ENCODE peak calls at places on chromosomes 12 and 14, in four cellular contexts. One of them, this sample, is unnamed.
A peak's percentile ranks its signal among the peaks of the same experiment; 100 is the strongest.

GRCh38 chr12:69430942-69431603 is 39.1 kb upstream of the FRS2 start:
- DNase-seq in right cardiac atrium: peak; percentile 70
- DNase-seq in astrocyte of the cerebellum: no peak
- DNase-seq in esophagus muscularis mucosa: no peak
- DNase-seq in this sample: no peak

GRCh38 chr12:90854136-90854689 is 100.8 kb downstream of the CCER1 start:
- DNase-seq in right cardiac atrium: no peak
- DNase-seq in astrocyte of the cerebellum: peak; percentile 34
- DNase-seq in esophagus muscularis mucosa: no peak
- DNase-seq in this sample: peak; percentile 30

GRCh38 chr14:102481791-102482238 is 27.8 kb downstream of the ANKRD9 start:
- DNase-seq in right cardiac atrium: no peak
- DNase-seq in astrocyte of the cerebellum: no peak
- DNase-seq in esophagus muscularis mucosa: no peak
- DNase-seq in this sample: no peak

GRCh38 chr14:73237219-73237785 is at the start of gene PAPLN:
- DNase-seq in right cardiac atrium: peak; percentile 81
- DNase-seq in astrocyte of the cerebellum: no peak
- DNase-seq in esophagus muscularis mucosa: peak; percentile 90
- DNase-seq in this sample: no peak

GRCh38 chr12:50186667-50187066 is 19.5 kb upstream of the CERS5 start:
- DNase-seq in right cardiac atrium: no peak
- DNase-seq in astrocyte of the cerebellum: no peak
- DNase-seq in esophagus muscularis mucosa: no peak
- DNase-seq in this sample: no peak

GRCh38 chr12:49631336-49631907 is 8.1 kb downstream of the PRPF40B start:
- DNase-seq in right cardiac atrium: no peak
- DNase-seq in astrocyte of the cerebellum: no peak
- DNase-seq in esophagus muscularis mucosa: no peak
- DNase-seq in this sample: no peak

GRCh38 chr12:121202407-121203355 is 7.2 kb upstream of the P2RX4 start:
- DNase-seq in right cardiac atrium: no peak
- DNase-seq in astrocyte of the cerebellum: no peak
- DNase-seq in esophagus muscularis mucosa: no peak
- DNase-seq in this sample: no peak

GRCh38 chr12:115337693-115338543 is 653.9 kb upstream of the TBX3 start:
- DNase-seq in right cardiac atrium: peak; percentile 68
- DNase-seq in astrocyte of the cerebellum: peak; percentile 59
- DNase-seq in esophagus muscularis mucosa: no peak
- DNase-seq in this sample: peak; percentile 87

GRCh38 chr14:81400202-81400678 is at the start of gene STON2:
- DNase-seq in right cardiac atrium: peak; percentile 45
- DNase-seq in astrocyte of the cerebellum: peak; percentile 55
- DNase-seq in esophagus muscularis mucosa: peak; percentile 91
- DNase-seq in this sample: no peak

GRCh38 chr14:77372304-77372841 is 4.5 kb downstream of the TMED8 start:
- DNase-seq in right cardiac atrium: no peak
- DNase-seq in astrocyte of the cerebellum: peak; percentile 38
- DNase-seq in esophagus muscularis mucosa: no peak
- DNase-seq in this sample: no peak

GRCh38 chr14:68939893-68940613 is 39.0 kb downstream of the ACTN1 start:
- DNase-seq in right cardiac atrium: peak; percentile 93
- DNase-seq in astrocyte of the cerebellum: peak; percentile 99
- DNase-seq in esophagus muscularis mucosa: no peak
- DNase-seq in this sample: peak; percentile 69

GRCh38 chr14:53148612-53149202 is 4.4 kb downstream of the DDHD1 start:
- DNase-seq in right cardiac atrium: no peak
- DNase-seq in astrocyte of the cerebellum: no peak
- DNase-seq in esophagus muscularis mucosa: no peak
- DNase-seq in this sample: no peak

GRCh38 chr12:105738036-105738435 is 400.7 kb downstream of the NUAK1 start:
- DNase-seq in right cardiac atrium: peak; percentile 85
- DNase-seq in astrocyte of the cerebellum: no peak
- DNase-seq in esophagus muscularis mucosa: no peak
- DNase-seq in this sample: no peak

GRCh38 chr14:54773171-54774006 is 129.2 kb downstream of the GCH1 start:
- DNase-seq in right cardiac atrium: peak; percentile 90
- DNase-seq in astrocyte of the cerebellum: peak; percentile 99
- DNase-seq in esophagus muscularis mucosa: peak; percentile 96
- DNase-seq in this sample: peak; percentile 100

GRCh38 chr14:72906879-72907278 is 13.0 kb upstream of the DPF3 start:
- DNase-seq in right cardiac atrium: no peak
- DNase-seq in astrocyte of the cerebellum: no peak
- DNase-seq in esophagus muscularis mucosa: no peak
- DNase-seq in this sample: no peak

GRCh38 chr12:74111688-74112360 is 425.8 kb upstream of the ATXN7L3B start:
- DNase-seq in right cardiac atrium: peak; percentile 51
- DNase-seq in astrocyte of the cerebellum: no peak
- DNase-seq in esophagus muscularis mucosa: no peak
- DNase-seq in this sample: no peak

GRCh38 chr12:24582954-24583601 is 365.8 kb downstream of the BCAT1 start:
- DNase-seq in right cardiac atrium: no peak
- DNase-seq in astrocyte of the cerebellum: no peak
- DNase-seq in esophagus muscularis mucosa: no peak
- DNase-seq in this sample: no peak

GRCh38 chr14:39680777-39681176 is 248.5 kb upstream of the FBXO33 start:
- DNase-seq in right cardiac atrium: no peak
- DNase-seq in astrocyte of the cerebellum: no peak
- DNase-seq in esophagus muscularis mucosa: no peak
- DNase-seq in this sample: no peak

GRCh38 chr12:64625243-64626077 is 15.2 kb downstream of the RASSF3 start:
- DNase-seq in right cardiac atrium: peak; percentile 81
- DNase-seq in astrocyte of the cerebellum: peak; percentile 69
- DNase-seq in esophagus muscularis mucosa: no peak
- DNase-seq in this sample: peak; percentile 67

GRCh38 chr12:29516431-29516875 is 19.0 kb upstream of the OVCH1 start:
- DNase-seq in right cardiac atrium: no peak
- DNase-seq in astrocyte of the cerebellum: no peak
- DNase-seq in esophagus muscularis mucosa: no peak
- DNase-seq in this sample: no peak

GRCh38 chr14:100737526-100737925 is 10.8 kb downstream of the DLK1 start:
- DNase-seq in right cardiac atrium: no peak
- DNase-seq in astrocyte of the cerebellum: no peak
- DNase-seq in esophagus muscularis mucosa: no peak
- DNase-seq in this sample: no peak

GRCh38 chr14:89310211-89310610 is 106.8 kb downstream of the FOXN3 start:
- DNase-seq in right cardiac atrium: no peak
- DNase-seq in astrocyte of the cerebellum: no peak
- DNase-seq in esophagus muscularis mucosa: no peak
- DNase-seq in this sample: no peak

GRCh38 chr14:74401504-74402241 is 24.3 kb downstream of the SYNDIG1L start:
- DNase-seq in right cardiac atrium: peak; percentile 72
- DNase-seq in astrocyte of the cerebellum: no peak
- DNase-seq in esophagus muscularis mucosa: no peak
- DNase-seq in this sample: no peak

GRCh38 chr14:73252491-73253322 is 15.4 kb downstream of the PAPLN start:
- DNase-seq in right cardiac atrium: no peak
- DNase-seq in astrocyte of the cerebellum: no peak
- DNase-seq in esophagus muscularis mucosa: no peak
- DNase-seq in this sample: no peak

GRCh38 chr12:104215638-104216297 is at the start of gene TXNRD1:
- DNase-seq in right cardiac atrium: peak; percentile 95
- DNase-seq in astrocyte of the cerebellum: no peak
- DNase-seq in esophagus muscularis mucosa: peak; percentile 94
- DNase-seq in this sample: no peak

GRCh38 chr14:55339770-55340169 is 68.5 kb downstream of the FBXO34 start:
- DNase-seq in right cardiac atrium: no peak
- DNase-seq in astrocyte of the cerebellum: no peak
- DNase-seq in esophagus muscularis mucosa: no peak
- DNase-seq in this sample: no peak

GRCh38 chr14:75861161-75861621 is 120.6 kb downstream of the TGFB3 start:
- DNase-seq in right cardiac atrium: no peak
- DNase-seq in astrocyte of the cerebellum: no peak
- DNase-seq in esophagus muscularis mucosa: no peak
- DNase-seq in this sample: no peak

GRCh38 chr14:51310453-51311074 is 70.5 kb downstream of the TMX1 start:
- DNase-seq in right cardiac atrium: no peak
- DNase-seq in astrocyte of the cerebellum: peak; percentile 78
- DNase-seq in esophagus muscularis mucosa: peak; percentile 82
- DNase-seq in this sample: peak; percentile 83

GRCh38 chr12:107417004-107417403 is 268.6 kb upstream of the PWP1 start:
- DNase-seq in right cardiac atrium: no peak
- DNase-seq in astrocyte of the cerebellum: no peak
- DNase-seq in esophagus muscularis mucosa: no peak
- DNase-seq in this sample: no peak

GRCh38 chr12:53983580-53984572 is 1.1 kb upstream of the HOXC10 start:
- DNase-seq in right cardiac atrium: no peak
- DNase-seq in astrocyte of the cerebellum: no peak
- DNase-seq in esophagus muscularis mucosa: no peak
- DNase-seq in this sample: no peak
- H3K4me3 ChIP-seq in right cardiac atrium: no peak overlapping the region
- H3K4me3 ChIP-seq in astrocyte of the cerebellum: no peak overlapping the region
- H3K4me3 ChIP-seq in esophagus muscularis mucosa: no peak overlapping the region
- H3K4me3 ChIP-seq in this sample: peak overlapping the region; percentile 20

GRCh38 chr12:116378002-116378401 is 100.5 kb upstream of the MED13L start:
- DNase-seq in right cardiac atrium: no peak
- DNase-seq in astrocyte of the cerebellum: no peak
- DNase-seq in esophagus muscularis mucosa: no peak
- DNase-seq in this sample: no peak
- H3K4me3 ChIP-seq in right cardiac atrium: no peak overlapping the region
- H3K4me3 ChIP-seq in astrocyte of the cerebellum: no peak overlapping the region
- H3K4me3 ChIP-seq in esophagus muscularis mucosa: no peak overlapping the region
- H3K4me3 ChIP-seq in this sample: no peak overlapping the region

GRCh38 chr12:57368349-57369095 is 62.3 kb downstream of the R3HDM2 start:
- DNase-seq in right cardiac atrium: no peak
- DNase-seq in astrocyte of the cerebellum: no peak
- DNase-seq in esophagus muscularis mucosa: no peak
- DNase-seq in this sample: no peak
- H3K4me3 ChIP-seq in right cardiac atrium: no peak overlapping the region
- H3K4me3 ChIP-seq in astrocyte of the cerebellum: no peak overlapping the region
- H3K4me3 ChIP-seq in esophagus muscularis mucosa: no peak overlapping the region
- H3K4me3 ChIP-seq in this sample: no peak overlapping the region

DNA sequence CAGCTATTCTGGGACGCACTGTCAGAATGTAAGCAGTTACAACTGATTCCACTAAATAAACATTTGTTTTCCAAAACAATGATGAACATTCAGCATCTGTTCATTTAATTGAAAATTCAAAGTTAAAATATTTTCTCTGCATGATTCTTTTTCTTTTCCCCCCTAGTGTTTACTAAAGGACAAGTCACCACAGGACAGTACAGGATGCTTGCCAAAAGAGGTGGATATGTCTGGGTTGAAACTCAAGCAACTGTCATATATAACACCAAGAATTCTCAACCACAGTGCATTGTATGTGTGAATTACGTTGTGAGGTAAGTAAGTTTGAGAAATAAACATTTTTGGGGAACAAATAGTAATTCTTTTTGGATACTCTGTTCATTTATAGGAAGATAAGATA is 28.2 kb upstream of the SNAPC1 start:
- DNase-seq in right cardiac atrium: no peak
- DNase-seq in astrocyte of the cerebellum: no peak
- DNase-seq in esophagus muscularis mucosa: no peak
- DNase-seq in this sample: no peak
- H3K4me3 ChIP-seq in right cardiac atrium: no peak overlapping the region
- H3K4me3 ChIP-seq in astrocyte of the cerebellum: no peak overlapping the region
- H3K4me3 ChIP-seq in esophagus muscularis mucosa: no peak overlapping the region
- H3K4me3 ChIP-seq in this sample: no peak overlapping the region

DNA sequence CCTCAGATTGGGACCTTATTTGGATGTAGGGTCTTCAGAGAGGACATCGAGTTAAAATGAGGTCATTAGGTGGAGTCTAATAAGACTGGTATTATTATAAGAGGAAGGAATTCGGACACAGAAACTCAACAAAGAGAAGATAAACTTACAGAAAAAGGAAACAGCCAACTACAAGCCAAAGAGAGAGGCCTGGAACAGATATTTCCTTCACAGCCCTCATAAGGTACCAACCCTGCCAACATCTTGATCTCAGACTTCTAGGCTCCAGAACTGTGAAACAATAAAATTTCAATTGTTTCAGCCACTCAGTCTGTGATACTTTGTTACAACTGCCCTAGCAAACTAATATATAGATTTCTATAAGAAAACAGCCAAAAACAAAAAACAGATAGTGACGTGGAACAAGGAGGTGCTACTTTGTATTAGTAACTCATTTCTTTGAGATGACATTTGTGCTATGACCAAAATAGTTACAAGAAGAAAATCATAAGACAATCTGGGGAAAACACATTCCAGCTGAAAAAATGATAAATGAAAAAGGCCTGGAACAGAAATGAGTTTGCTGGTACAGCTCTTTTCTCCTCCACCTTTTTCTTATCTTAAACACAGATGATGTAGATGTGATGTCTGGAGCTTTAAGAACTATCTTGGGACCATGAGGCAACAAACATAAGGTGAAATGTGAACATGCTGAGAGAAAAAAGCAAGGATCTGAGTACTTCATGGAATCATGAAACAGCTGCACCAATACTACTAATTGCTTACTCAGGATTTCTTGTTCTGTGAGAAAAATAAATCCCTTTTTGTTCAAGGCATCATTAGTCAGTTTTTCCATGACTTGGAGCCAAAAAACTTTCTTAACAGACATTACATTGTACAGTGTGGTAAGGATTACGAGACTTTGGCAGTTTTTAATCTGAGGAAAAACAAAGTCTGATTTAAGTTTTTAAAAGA is 243.2 kb downstream of the ANO6 start:
- DNase-seq in right cardiac atrium: no peak
- DNase-seq in astrocyte of the cerebellum: peak; percentile 49
- DNase-seq in esophagus muscularis mucosa: no peak
- DNase-seq in this sample: no peak
- H3K4me3 ChIP-seq in right cardiac atrium: no peak overlapping the region
- H3K4me3 ChIP-seq in astrocyte of the cerebellum: no peak overlapping the region
- H3K4me3 ChIP-seq in esophagus muscularis mucosa: no peak overlapping the region
- H3K4me3 ChIP-seq in this sample: no peak overlapping the region

DNA sequence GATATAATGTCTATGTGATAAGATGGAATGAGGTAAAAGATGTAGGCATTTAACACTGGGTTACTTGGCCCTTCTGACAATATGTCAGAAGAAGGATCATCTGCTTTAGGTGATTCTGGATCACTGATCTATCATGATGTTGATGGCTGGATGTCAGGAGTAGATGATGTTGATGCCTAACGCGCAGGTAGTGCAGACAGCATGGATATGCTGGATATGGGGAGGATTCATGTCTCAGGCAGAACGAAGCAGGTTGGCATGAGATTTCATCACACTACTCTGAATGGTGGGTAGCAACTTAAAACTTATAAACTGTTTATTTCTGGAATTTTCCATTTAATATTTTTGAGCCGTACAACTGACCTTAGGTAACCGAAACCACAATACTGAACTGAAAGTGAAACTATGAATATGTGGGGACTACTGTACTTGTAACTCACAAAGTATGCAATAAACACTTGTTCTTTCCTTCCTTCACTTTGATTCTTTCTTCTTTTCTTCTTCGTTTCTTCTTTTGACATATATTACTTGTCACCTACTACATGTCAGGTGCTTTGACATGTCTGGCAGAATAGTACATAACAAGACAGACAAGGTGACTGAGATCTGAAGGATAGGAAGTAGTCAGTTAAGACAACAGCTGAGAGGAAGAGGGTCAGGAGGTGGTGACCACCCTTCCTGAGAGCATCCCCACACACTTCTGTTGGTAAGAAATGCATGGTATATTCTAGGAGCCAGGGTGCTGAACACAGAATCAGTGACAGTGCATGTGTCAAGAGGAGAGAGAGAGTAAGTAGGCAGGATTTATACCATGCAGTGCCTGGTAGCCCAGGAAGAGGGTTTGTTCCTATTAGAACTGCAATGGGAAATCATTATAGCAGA is 238.8 kb downstream of the PPFIA2 start:
- DNase-seq in right cardiac atrium: no peak
- DNase-seq in astrocyte of the cerebellum: no peak
- DNase-seq in esophagus muscularis mucosa: no peak
- DNase-seq in this sample: no peak
- H3K4me3 ChIP-seq in right cardiac atrium: no peak overlapping the region
- H3K4me3 ChIP-seq in astrocyte of the cerebellum: no peak overlapping the region
- H3K4me3 ChIP-seq in esophagus muscularis mucosa: peak overlapping the region; percentile 32
- H3K4me3 ChIP-seq in this sample: no peak overlapping the region

GRCh38 chr12:18165889-18166288 is 75.9 kb upstream of the RERGL start:
- DNase-seq in right cardiac atrium: no peak
- DNase-seq in astrocyte of the cerebellum: no peak
- DNase-seq in esophagus muscularis mucosa: no peak
- DNase-seq in this sample: no peak
- H3K4me3 ChIP-seq in right cardiac atrium: peak overlapping the region; percentile 28
- H3K4me3 ChIP-seq in astrocyte of the cerebellum: no peak overlapping the region
- H3K4me3 ChIP-seq in esophagus muscularis mucosa: peak overlapping the region; percentile 41
- H3K4me3 ChIP-seq in this sample: no peak overlapping the region